ENCODE peak calls at places on chromosomes 4 and X, in four cellular contexts. One of them, this sample, is unnamed.

GRCh38 chr4:48483006-48483776 is at the start of gene SLC10A4:
- DNase-seq in HepG2: no peak
- DNase-seq in K562: peak
- DNase-seq in GM12878: no peak
- DNase-seq in this sample: peak

GRCh38 chr4:102344520-102344954 is 745 bp downstream of the SLC39A8 start:
- DNase-seq in HepG2: no peak
- DNase-seq in GM12878: no peak
- DNase-seq in K562: peak
- DNase-seq in this sample: peak

GRCh38 chr4:122894802-122895201 is 27.6 kb downstream of the NUDT6 start:
- DNase-seq in K562: no peak
- DNase-seq in GM12878: no peak
- DNase-seq in HepG2: no peak
- DNase-seq in this sample: no peak

GRCh38 chr4:2043396-2044118 is 15.6 kb upstream of the NAT8L start:
- DNase-seq in HepG2: no peak
- DNase-seq in GM12878: no peak
- DNase-seq in K562: no peak
- DNase-seq in this sample: no peak

GRCh38 chrX:25873196-25873595 is 264.9 kb upstream of the MAGEB18 start:
- DNase-seq in GM12878: no peak
- DNase-seq in K562: no peak
- DNase-seq in HepG2: no peak
- DNase-seq in this sample: no peak

GRCh38 chrX:40579139-40579538 is 1.6 kb upstream of the ATP6AP2 start:
- DNase-seq in K562: no peak
- DNase-seq in HepG2: no peak
- DNase-seq in GM12878: no peak
- DNase-seq in this sample: no peak

GRCh38 chrX:79704325-79704724 is 310.2 kb upstream of the TBX22 start:
- DNase-seq in K562: no peak
- DNase-seq in HepG2: no peak
- DNase-seq in GM12878: no peak
- DNase-seq in this sample: no peak

GRCh38 chr4:85867281-85867680 is 392.3 kb downstream of the ARHGAP24 start:
- DNase-seq in K562: no peak
- DNase-seq in GM12878: no peak
- DNase-seq in HepG2: no peak
- DNase-seq in this sample: no peak

GRCh38 chr4:36709986-36710385 is 428.6 kb downstream of the DTHD1 start:
- DNase-seq in HepG2: no peak
- DNase-seq in GM12878: no peak
- DNase-seq in K562: no peak
- DNase-seq in this sample: no peak

GRCh38 chr4:103934178-103934789 is 214.5 kb upstream of the TACR3 start:
- DNase-seq in GM12878: no peak
- DNase-seq in K562: peak
- DNase-seq in HepG2: peak
- DNase-seq in this sample: peak

GRCh38 chr4:105551968-105552746 is at the start of gene ARHGEF38:
- DNase-seq in GM12878: no peak
- DNase-seq in K562: no peak
- DNase-seq in HepG2: no peak
- DNase-seq in this sample: no peak
- TF ChIP-seq FOXK2 in GM12878: no peak
- TF ChIP-seq FOXK2 in K562: no peak
- TF ChIP-seq FOXK2 in HepG2: no peak
- TF ChIP-seq FOXK2 in this sample: no peak

DNA sequence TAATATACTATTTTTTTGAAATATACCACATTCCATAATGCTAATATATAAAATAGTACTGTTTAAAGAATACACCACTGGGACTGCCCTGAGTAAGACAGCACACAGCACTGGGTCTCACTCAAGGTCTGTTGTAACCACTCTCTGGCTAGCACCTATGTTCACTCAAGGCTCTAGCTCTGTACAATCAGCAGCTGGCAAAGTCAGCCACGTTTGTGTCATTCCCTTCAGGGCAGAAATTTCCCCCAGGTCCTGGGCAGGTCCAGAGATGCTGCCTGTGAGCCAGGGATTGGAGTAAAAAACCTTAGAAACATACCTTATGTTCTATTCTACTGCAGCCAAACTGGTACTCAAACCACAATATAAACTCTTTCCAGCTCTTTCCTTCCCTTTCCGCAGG is 1160.2 kb upstream of the ADGRL3 start:
- DNase-seq in K562: no peak
- DNase-seq in HepG2: no peak
- DNase-seq in GM12878: no peak
- DNase-seq in this sample: no peak
- TF ChIP-seq FOXK2 in K562: no peak
- TF ChIP-seq FOXK2 in HepG2: no peak
- TF ChIP-seq FOXK2 in GM12878: no peak
- TF ChIP-seq FOXK2 in this sample: no peak

DNA sequence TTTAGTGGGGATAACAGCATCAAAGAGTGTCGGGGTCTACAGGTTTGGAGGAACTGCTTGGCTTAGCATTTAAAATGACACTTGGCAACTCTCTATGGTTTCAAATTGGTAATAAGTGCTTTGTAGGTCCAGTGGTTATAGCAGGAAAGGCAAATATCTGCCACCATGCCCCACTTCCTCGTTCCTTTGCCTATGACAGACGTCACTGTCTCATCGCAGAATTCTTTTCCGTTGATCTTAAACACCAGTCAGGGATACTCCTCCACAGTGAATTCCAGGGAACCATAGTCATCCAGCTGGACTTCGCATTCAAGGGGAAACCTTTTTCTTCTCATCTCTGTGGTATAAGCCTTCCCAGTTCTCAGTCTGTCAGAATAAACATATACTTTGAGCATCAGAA is 319.1 kb downstream of the GPAT3 start:
- DNase-seq in GM12878: no peak
- DNase-seq in HepG2: peak
- DNase-seq in K562: no peak
- DNase-seq in this sample: no peak
- TF ChIP-seq FOXK2 in GM12878: no peak
- TF ChIP-seq FOXK2 in HepG2: no peak
- TF ChIP-seq FOXK2 in K562: no peak
- TF ChIP-seq FOXK2 in this sample: no peak

GRCh38 chr4:186486172-186486571 is 69.2 kb downstream of the MTNR1A start:
- DNase-seq in K562: no peak
- DNase-seq in HepG2: no peak
- DNase-seq in GM12878: no peak
- DNase-seq in this sample: no peak
- TF ChIP-seq FOXK2 in K562: no peak
- TF ChIP-seq FOXK2 in HepG2: no peak
- TF ChIP-seq FOXK2 in GM12878: no peak
- TF ChIP-seq FOXK2 in this sample: no peak

GRCh38 chr4:112266823-112267222 is 18.9 kb downstream of the TIFA start:
- DNase-seq in GM12878: no peak
- DNase-seq in HepG2: no peak
- DNase-seq in K562: peak
- DNase-seq in this sample: no peak
- TF ChIP-seq FOXK2 in GM12878: no peak
- TF ChIP-seq FOXK2 in HepG2: no peak
- TF ChIP-seq FOXK2 in K562: no peak
- TF ChIP-seq FOXK2 in this sample: no peak

GRCh38 chr4:88933414-88933813 is 123.6 kb downstream of the FAM13A start:
- DNase-seq in GM12878: no peak
- DNase-seq in K562: no peak
- DNase-seq in HepG2: no peak
- DNase-seq in this sample: no peak

GRCh38 chr4:88927420-88927819 is 129.6 kb downstream of the FAM13A start:
- DNase-seq in GM12878: no peak
- DNase-seq in HepG2: no peak
- DNase-seq in K562: no peak
- DNase-seq in this sample: no peak

DNA sequence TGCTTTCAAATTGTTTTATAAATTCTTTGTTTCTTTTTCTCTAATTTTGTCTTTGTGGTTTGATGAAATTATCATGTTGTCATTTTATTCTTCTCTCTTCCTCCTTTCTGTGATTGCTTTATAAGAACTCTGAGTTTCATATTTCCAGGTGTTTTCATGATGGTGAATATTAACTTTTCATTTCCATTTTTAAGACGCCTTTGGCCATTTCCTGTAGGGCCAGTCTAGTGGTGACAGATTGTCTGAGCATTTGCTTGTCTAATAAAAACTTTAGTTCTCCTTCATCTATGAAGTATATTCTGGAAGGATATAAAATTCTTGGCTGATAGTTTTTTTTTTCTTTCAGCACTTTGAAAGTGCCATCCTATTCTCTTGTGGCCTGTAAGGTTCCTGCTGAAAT is 128.1 kb downstream of the FAM13A start:
- DNase-seq in K562: no peak
- DNase-seq in GM12878: no peak
- DNase-seq in HepG2: no peak
- DNase-seq in this sample: no peak
- TF ChIP-seq FOXK2 in K562: no peak
- TF ChIP-seq FOXK2 in GM12878: no peak
- TF ChIP-seq FOXK2 in HepG2: no peak
- TF ChIP-seq FOXK2 in this sample: no peak

GRCh38 chrX:37975421-37975820 is 30.9 kb upstream of the SYTL5 start:
- DNase-seq in K562: no peak
- DNase-seq in GM12878: no peak
- DNase-seq in HepG2: peak
- DNase-seq in this sample: no peak

DNA sequence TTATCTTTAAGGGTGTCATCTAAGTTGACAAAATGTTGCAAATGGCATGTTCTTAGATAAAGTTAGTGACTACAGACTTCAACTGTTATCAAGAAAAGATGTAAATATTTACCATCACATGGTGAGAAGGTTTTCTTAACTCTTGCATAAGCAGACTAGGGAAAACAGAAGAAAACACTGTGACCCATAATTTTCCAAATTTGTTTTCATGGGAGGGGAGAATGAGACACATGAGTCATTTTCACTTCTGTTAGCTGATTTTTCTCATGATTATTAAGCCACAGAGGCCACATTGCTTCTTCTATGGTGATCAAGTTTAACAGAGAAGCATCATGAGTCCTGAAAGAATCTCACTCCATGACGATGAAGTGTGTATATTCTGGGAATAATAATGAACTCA is 30.2 kb upstream of the SYTL5 start:
- DNase-seq in K562: no peak
- DNase-seq in HepG2: no peak
- DNase-seq in GM12878: no peak
- DNase-seq in this sample: no peak
- TF ChIP-seq FOXK2 in K562: no peak
- TF ChIP-seq FOXK2 in HepG2: no peak
- TF ChIP-seq FOXK2 in GM12878: no peak
- TF ChIP-seq FOXK2 in this sample: no peak

GRCh38 chr4:184163813-184164212 is 53.9 kb downstream of the ENPP6 start:
- DNase-seq in K562: peak
- DNase-seq in HepG2: peak
- DNase-seq in GM12878: no peak
- DNase-seq in this sample: peak
- TF ChIP-seq FOXK2 in K562: no peak
- TF ChIP-seq FOXK2 in HepG2: no peak
- TF ChIP-seq FOXK2 in GM12878: no peak
- TF ChIP-seq FOXK2 in this sample: no peak

DNA sequence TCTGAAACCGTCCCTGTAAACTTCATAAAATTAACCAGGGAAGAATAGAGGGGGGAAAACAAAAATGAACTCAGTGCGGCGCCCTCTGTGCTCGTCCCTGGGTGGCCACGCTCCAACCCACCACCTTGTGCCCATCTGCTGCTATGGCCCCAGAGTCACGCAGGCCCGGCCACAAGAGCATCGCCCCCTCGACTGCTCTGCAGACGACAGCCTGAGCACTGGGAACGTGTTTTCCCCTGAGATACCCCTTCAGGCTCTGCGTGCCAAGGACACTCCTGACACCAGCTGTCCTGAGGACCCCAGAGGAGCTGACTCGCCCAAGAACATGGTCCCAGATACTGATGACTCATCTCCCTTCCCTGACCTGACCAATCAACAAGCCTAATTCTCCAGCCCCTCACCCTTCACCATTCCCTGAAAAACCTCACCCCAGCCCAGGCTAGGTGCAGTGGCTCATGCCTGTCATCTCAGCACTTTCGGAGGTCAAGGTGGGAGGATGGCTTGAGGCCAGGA is 64.1 kb upstream of the GPR78 start:
- DNase-seq in K562: no peak
- DNase-seq in GM12878: no peak
- DNase-seq in HepG2: no peak
- DNase-seq in this sample: no peak
- TF ChIP-seq FOXK2 in K562: no peak
- TF ChIP-seq FOXK2 in GM12878: no peak
- TF ChIP-seq FOXK2 in HepG2: no peak
- TF ChIP-seq FOXK2 in this sample: no peak

GRCh38 chr4:159685406-159686092 is 582.7 kb downstream of the RAPGEF2 start:
- DNase-seq in HepG2: no peak
- DNase-seq in GM12878: no peak
- DNase-seq in K562: no peak
- DNase-seq in this sample: no peak
- TF ChIP-seq FOXK2 in HepG2: no peak
- TF ChIP-seq FOXK2 in GM12878: no peak
- TF ChIP-seq FOXK2 in K562: no peak
- TF ChIP-seq FOXK2 in this sample: no peak

This sample was measured in HEK293T.